ENCODE peak calls at places on chromosomes 1 and 21, in ten cellular contexts. K is stimulated activated CD4-positive, alpha-beta T cell treated with anti-CD3 and anti-CD28 coated beads, TNF-alpha, amount 100 ng/mL, for 1 hour; U is 8988T; T is omental fat pad; X is SJSA1; H is fibroblast of pulmonary artery; P is hippocampal formation; F is activated CD4-positive, alpha-beta memory T cell treated with anti-CD3 and anti-CD28 coated beads for 36 hours; J is tibial artery; R is left ventricle myocardium inferior. I is an unnamed sample.

GRCh38 chr1:43444827-43445225 is 8.9 kb downstream of the HYI start:
- DNase-seq in K (no peak), U (no peak), T (no peak), X (no peak), H (no peak), P (no peak), F (no peak), J (no peak), R (no peak), I (no peak)

GRCh38 chr1:21537511-21537931 is 28.3 kb downstream of the ALPL start:
- DNase-seq in K (no peak), U (no peak), T (no peak), X (no peak), H (no peak), P (no peak), F (no peak), J (no peak), R (peak), I (no peak)

GRCh38 chr1:98389809-98390208 is 271.7 kb upstream of the SNX7 start:
- DNase-seq in K (no peak), U (no peak), T (no peak), X (no peak), H (peak), P (no peak), F (no peak), J (no peak), R (no peak), I (no peak)

GRCh38 chr1:53395671-53396215 is 63.5 kb upstream of the DMRTB1 start:
- DNase-seq in K (no peak), U (no peak), T (no peak), X (no peak), H (no peak), P (no peak), F (no peak), J (peak), R (no peak), I (no peak)

GRCh38 chr1:208757846-208758245 is 513.7 kb upstream of the PLXNA2 start:
- DNase-seq in K (no peak), U (no peak), T (no peak), X (no peak), H (no peak), P (no peak), F (no peak), J (no peak), R (no peak), I (no peak)

GRCh38 chr1:53766194-53766748 is 27.3 kb upstream of the GLIS1 start:
- DNase-seq in K (no peak), U (no peak), T (no peak), X (no peak), H (no peak), P (no peak), F (no peak), J (no peak), R (no peak), I (no peak)

GRCh38 chr1:163720294-163720693 is 398.5 kb downstream of the NUF2 start:
- DNase-seq in K (no peak), U (no peak), T (no peak), X (no peak), H (no peak), P (no peak), F (no peak), J (no peak), R (no peak), I (no peak)

GRCh38 chr1:119947468-119947867 is 51.2 kb upstream of the ADAM30 start:
- DNase-seq in K (no peak), U (no peak), T (no peak), X (peak), H (peak), P (peak), F (no peak), J (no peak), R (no peak), I (no peak)

GRCh38 chr1:90710579-90711536 is 6.2 kb downstream of the BARHL2 start:
- DNase-seq in K (no peak), U (no peak), T (no peak), X (no peak), H (no peak), P (no peak), F (no peak), J (no peak), R (no peak), I (no peak)

GRCh38 chr21:41766883-41767605 is at the start of gene RIPK4:
- DNase-seq in K (no peak), U (peak), T (no peak), X (no peak), H (peak), P (no peak), F (peak), J (peak), R (no peak), I (no peak)

GRCh38 chr1:179808503-179808902 is 65.4 kb downstream of the FAM163A start:
- DNase-seq in K (no peak), U (no peak), T (no peak), X (no peak), H (no peak), P (no peak), F (no peak), J (no peak), R (no peak), I (no peak)

GRCh38 chr1:54046671-54047383 is 6.2 kb downstream of the TMEM59 start:
- DNase-seq in K (no peak), U (no peak), T (no peak), X (no peak), H (peak), P (no peak), F (no peak), J (no peak), R (no peak), I (no peak)

GRCh38 chr1:69567847-69568434 is at the start of gene LRRC7:
- DNase-seq in K (no peak), U (no peak), T (no peak), X (peak), H (no peak), P (peak), F (no peak), J (peak), R (peak), I (no peak)

GRCh38 chr1:31831397-31832378 is 15.9 kb upstream of the SPOCD1 start:
- DNase-seq in K (no peak), U (no peak), T (no peak), X (no peak), H (no peak), P (no peak), F (no peak), J (no peak), R (no peak), I (no peak)

GRCh38 chr21:40271169-40271568 is 403.9 kb downstream of the PCP4 start:
- DNase-seq in K (no peak), U (no peak), T (no peak), X (no peak), H (no peak), P (no peak), F (no peak), J (no peak), R (no peak), I (no peak)

GRCh38 chr1:109466100-109466439 is 276 bp upstream of the SYPL2 start:
- DNase-seq in K (no peak), U (no peak), T (no peak), X (no peak), H (no peak), P (no peak), F (no peak), J (no peak), R (no peak), I (no peak)

GRCh38 chr1:18649713-18650370 is 19.2 kb downstream of the PAX7 start:
- DNase-seq in K (no peak), U (no peak), T (no peak), X (no peak), H (no peak), P (no peak), F (no peak), J (no peak), R (no peak), I (no peak)

GRCh38 chr1:27605796-27606707 is 2.1 kb upstream of the AHDC1 start:
- DNase-seq in K (no peak), U (no peak), T (no peak), X (peak), H (peak), P (peak), F (peak), J (no peak), R (no peak), I (peak)

GRCh38 chr21:46029201-46029924 is 47.8 kb downstream of the COL6A1 start:
- DNase-seq in K (no peak), U (no peak), T (no peak), X (no peak), H (peak), P (no peak), F (no peak), J (no peak), R (no peak), I (no peak)

GRCh38 chr1:151282883-151283725 is 1.0 kb downstream of the ZNF687 start:
- DNase-seq in K (no peak), U (no peak), T (no peak), X (no peak), H (no peak), P (no peak), F (peak), J (peak), R (peak), I (no peak)

GRCh38 chr1:226874579-226875425 is 4.4 kb downstream of the PSEN2 start:
- DNase-seq in K (no peak), U (no peak), T (no peak), X (no peak), H (no peak), P (no peak), F (no peak), J (peak), R (no peak), I (no peak)

GRCh38 chr1:111281411-111281810 is 9.2 kb upstream of the CHIA start:
- DNase-seq in K (no peak), U (no peak), T (no peak), X (no peak), H (no peak), P (no peak), F (no peak), J (no peak), R (no peak), I (no peak)